ENCODE peak calls at places on chromosome 10, in ten cellular contexts. K is lower lobe of right lung, Y is colonic mucosa, A is left lung, Z is transverse colon, I is breast epithelium, M is cardiac muscle cell, R is HL-60, J is spleen, H is body of pancreas. Q is an unnamed sample.

GRCh38 chr10:27038168-27038567 is 62.1 kb downstream of the ANKRD26 start:
- DNase-seq in K (no peak), Y (no peak), A (no peak), Z (no peak), I (no peak), M (no peak), R (no peak), J (no peak), H (no peak), Q (no peak)

GRCh38 chr10:34723746-34724145 is 91.3 kb downstream of the PARD3 start:
- DNase-seq in K (no peak), Y (peak), A (no peak), Z (peak), I (no peak), M (peak), R (no peak), J (no peak), H (peak), Q (peak)

GRCh38 chr10:130782467-130782866 is 529.1 kb downstream of the TCERG1L start:
- DNase-seq in K (no peak), Y (no peak), A (no peak), Z (no peak), I (no peak), M (no peak), R (no peak), J (no peak), H (no peak), Q (no peak)

GRCh38 chr10:110865184-110865803 is 6.4 kb upstream of the PDCD4 start:
- DNase-seq in K (no peak), Y (peak), A (no peak), Z (no peak), I (no peak), M (peak), R (no peak), J (no peak), H (no peak), Q (no peak)

GRCh38 chr10:67763499-67764011 is 67.6 kb upstream of the CTNNA3 start:
- DNase-seq in K (peak), Y (peak), A (peak), Z (peak), I (peak), M (peak), R (peak), J (peak), H (peak), Q (peak)

GRCh38 chr10:74290703-74291102 is 139.7 kb downstream of the ADK start:
- DNase-seq in K (no peak), Y (no peak), A (no peak), Z (no peak), I (no peak), M (peak), R (no peak), J (no peak), H (no peak), Q (no peak)

GRCh38 chr10:52668024-52668423 is 104.6 kb downstream of the MBL2 start:
- DNase-seq in K (no peak), Y (no peak), A (no peak), Z (no peak), I (no peak), M (no peak), R (no peak), J (no peak), H (no peak), Q (no peak)

GRCh38 chr10:130138479-130138866 is 2.3 kb downstream of the GLRX3 start:
- DNase-seq in K (no peak), Y (no peak), A (no peak), Z (no peak), I (no peak), M (peak), R (no peak), J (no peak), H (no peak), Q (no peak)

GRCh38 chr10:64103750-64104149 is 582.5 kb downstream of the REEP3 start:
- DNase-seq in K (no peak), Y (no peak), A (no peak), Z (no peak), I (no peak), M (no peak), R (no peak), J (no peak), H (no peak), Q (no peak)

GRCh38 chr10:26367771-26368170 is 70.4 kb upstream of the APBB1IP start:
- DNase-seq in K (peak), Y (no peak), A (no peak), Z (no peak), I (no peak), M (peak), R (peak), J (no peak), H (peak), Q (no peak)

GRCh38 chr10:77411805-77412204 is 225.8 kb downstream of the KCNMA1 start:
- DNase-seq in K (no peak), Y (no peak), A (no peak), Z (no peak), I (no peak), M (no peak), R (no peak), J (no peak), H (no peak), Q (no peak)

GRCh38 chr10:36393800-36394199 is 731.6 kb upstream of the ANKRD30A start:
- DNase-seq in K (no peak), Y (no peak), A (no peak), Z (no peak), I (no peak), M (no peak), R (no peak), J (no peak), H (no peak), Q (no peak)

GRCh38 chr10:52379287-52379686 is 65.2 kb downstream of the DKK1 start:
- DNase-seq in K (no peak), Y (no peak), A (no peak), Z (no peak), I (no peak), M (no peak), R (no peak), J (no peak), H (no peak), Q (no peak)

GRCh38 chr10:4678023-4678950 is 147.7 kb upstream of the AKR1E2 start:
- DNase-seq in K (no peak), Y (no peak), A (no peak), Z (peak), I (no peak), M (peak), R (no peak), J (no peak), H (no peak), Q (no peak)

GRCh38 chr10:97481071-97481470 is 17.2 kb downstream of the MMS19 start:
- DNase-seq in K (no peak), Y (no peak), A (no peak), Z (no peak), I (no peak), M (no peak), R (no peak), J (no peak), H (no peak), Q (no peak)

GRCh38 chr10:112491144-112491543 is 44.1 kb downstream of the VTI1A start:
- DNase-seq in K (no peak), Y (no peak), A (no peak), Z (no peak), I (no peak), M (peak), R (no peak), J (no peak), H (no peak), Q (no peak)

GRCh38 chr10:99941942-99942835 is 67.6 kb downstream of the DNMBP start:
- DNase-seq in K (no peak), Y (no peak), A (no peak), Z (no peak), I (no peak), M (peak), R (no peak), J (no peak), H (no peak), Q (no peak)

GRCh38 chr10:132335189-132336063 is 3.4 kb downstream of the LRRC27 start:
- DNase-seq in K (peak), Y (no peak), A (no peak), Z (peak), I (no peak), M (no peak), R (peak), J (peak), H (no peak), Q (no peak)

GRCh38 chr10:77605466-77605865 is 32.1 kb downstream of the KCNMA1 start:
- DNase-seq in K (no peak), Y (peak), A (no peak), Z (no peak), I (no peak), M (no peak), R (no peak), J (no peak), H (no peak), Q (no peak)

GRCh38 chr10:117926491-117926890 is 120.2 kb downstream of the RAB11FIP2 start:
- DNase-seq in K (no peak), Y (no peak), A (no peak), Z (no peak), I (no peak), M (peak), R (peak), J (no peak), H (no peak), Q (no peak)

GRCh38 chr10:101195921-101196320 is 33.3 kb downstream of the LBX1 start:
- DNase-seq in K (no peak), Y (no peak), A (no peak), Z (no peak), I (no peak), M (no peak), R (no peak), J (peak), H (no peak), Q (no peak)

GRCh38 chr10:77919713-77920108 is 6.8 kb downstream of the DLG5 start:
- DNase-seq in K (no peak), Y (no peak), A (no peak), Z (no peak), I (no peak), M (peak), R (no peak), J (no peak), H (no peak), Q (no peak)

GRCh38 chr10:127195041-127195506 is 1.3 kb downstream of the INSYN2A start:
- DNase-seq in K (no peak), Y (no peak), A (no peak), Z (no peak), I (no peak), M (peak), R (no peak), J (no peak), H (no peak), Q (peak)

GRCh38 chr10:35607475-35608316 is 2.6 kb downstream of the GJD4 start:
- DNase-seq in K (peak), Y (no peak), A (peak), Z (no peak), I (no peak), M (peak), R (no peak), J (no peak), H (peak), Q (no peak)

GRCh38 chr10:22429981-22430421 is 84.7 kb downstream of the SPAG6 start:
- DNase-seq in K (no peak), Y (no peak), A (no peak), Z (no peak), I (no peak), M (no peak), R (no peak), J (no peak), H (no peak), Q (no peak)

GRCh38 chr10:4650572-4650971 is 175.4 kb upstream of the AKR1E2 start:
- DNase-seq in K (no peak), Y (no peak), A (no peak), Z (no peak), I (no peak), M (no peak), R (no peak), J (no peak), H (no peak), Q (no peak)

GRCh38 chr10:85921789-85922188 is 444.8 kb downstream of the GRID1 start:
- DNase-seq in K (no peak), Y (no peak), A (no peak), Z (no peak), I (no peak), M (no peak), R (no peak), J (no peak), H (no peak), Q (no peak)
- H3K27ac ChIP-seq in K (no peak), Y (no peak), A (no peak), Z (no peak), I (no peak), M (no peak), R (no peak), J (no peak), H (no peak), Q (no peak)

GRCh38 chr10:71817831-71818268 is 33.2 kb downstream of the PSAP start:
- DNase-seq in K (peak), Y (no peak), A (peak), Z (no peak), I (no peak), M (no peak), R (peak), J (peak), H (no peak), Q (no peak)

GRCh38 chr10:71818674-71819260 is 32.3 kb downstream of the PSAP start:
- DNase-seq in K (no peak), Y (no peak), A (no peak), Z (no peak), I (no peak), M (no peak), R (no peak), J (peak), H (no peak), Q (no peak)

GRCh38 chr10:71815515-71816130 is 35.4 kb downstream of the PSAP start:
- DNase-seq in K (no peak), Y (peak), A (no peak), Z (no peak), I (no peak), M (no peak), R (no peak), J (peak), H (no peak), Q (no peak)

GRCh38 chr10:71816421-71816851 is 34.6 kb downstream of the PSAP start:
- DNase-seq in K (no peak), Y (no peak), A (no peak), Z (no peak), I (no peak), M (no peak), R (no peak), J (peak), H (no peak), Q (no peak)

DNA sequence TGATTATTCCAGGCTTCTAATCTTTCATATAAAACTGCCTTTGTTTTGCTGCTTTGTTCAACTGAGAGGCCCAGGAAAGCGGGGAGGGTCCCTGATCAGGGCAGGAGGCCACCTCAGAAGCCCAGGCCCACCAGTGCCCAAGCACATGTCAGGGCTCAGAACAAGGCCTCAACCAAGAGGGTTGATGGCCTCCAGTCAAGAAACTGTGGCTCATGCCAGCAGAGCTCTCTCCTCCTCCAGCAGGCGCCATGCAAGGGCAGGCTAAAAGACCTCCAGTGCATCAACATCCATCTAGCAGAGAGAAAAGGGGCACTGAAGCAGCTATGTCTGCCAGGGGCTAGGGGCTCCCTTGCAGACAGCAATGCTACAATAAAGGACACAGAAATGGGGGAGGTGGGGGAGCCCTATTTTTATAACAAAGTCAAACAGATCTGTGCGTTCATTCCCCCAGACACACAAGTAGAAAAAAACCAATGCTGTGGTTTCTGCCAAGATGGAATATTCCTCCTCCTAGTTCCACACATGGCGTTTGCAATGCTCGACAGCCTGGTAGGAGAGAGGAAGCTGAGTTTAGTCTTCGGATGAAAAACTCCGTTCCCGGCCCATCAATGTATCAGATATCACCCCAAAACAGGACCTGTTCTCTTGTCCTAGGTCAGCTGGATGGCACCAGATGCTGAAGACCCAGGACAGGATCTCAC is 34.0 kb downstream of the PSAP start:
- DNase-seq in K (no peak), Y (no peak), A (no peak), Z (no peak), I (no peak), M (no peak), R (no peak), J (peak), H (no peak), Q (no peak)
- H3K27ac ChIP-seq in K (no peak), Y (no peak), A (no peak), Z (no peak), I (peak), M (no peak), R (peak), J (peak), H (no peak), Q (peak)

DNA sequence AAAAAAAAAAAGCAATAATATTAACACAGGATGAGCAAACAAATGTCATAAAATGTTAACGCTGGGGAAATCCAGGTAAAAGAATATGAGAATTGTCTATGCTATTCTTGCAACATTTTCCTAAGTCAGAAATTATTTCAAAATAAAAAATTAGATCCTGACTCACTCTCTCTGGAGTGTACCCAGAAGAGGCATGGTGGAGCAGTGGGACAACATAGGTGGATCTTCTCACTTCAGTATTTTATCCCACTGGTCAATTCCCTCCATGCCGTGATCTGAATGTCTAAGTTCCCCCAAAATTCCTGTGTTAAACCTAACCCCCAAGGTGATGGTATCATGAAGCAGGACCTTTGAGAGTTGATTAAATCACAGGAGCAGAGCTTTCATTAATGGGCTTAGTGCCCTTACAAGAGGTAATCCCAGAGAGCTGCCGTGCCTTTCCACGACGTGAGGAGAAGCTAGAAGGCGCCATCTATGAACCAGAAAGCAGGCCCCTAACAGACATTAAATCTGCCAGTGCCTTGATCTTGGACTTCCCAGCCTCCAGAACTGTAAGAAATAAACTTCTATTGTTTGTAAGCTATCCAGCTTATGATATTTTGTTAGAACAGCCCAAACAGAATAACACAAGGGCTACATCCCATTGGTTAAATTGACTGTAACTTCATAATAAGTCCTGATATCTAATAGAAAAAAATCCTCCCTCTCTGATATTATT is 35.2 kb downstream of the USP6NL start:
- DNase-seq in K (no peak), Y (no peak), A (no peak), Z (no peak), I (no peak), M (no peak), R (no peak), J (no peak), H (no peak), Q (no peak)
- H3K27ac ChIP-seq in K (no peak), Y (no peak), A (no peak), Z (no peak), I (no peak), M (no peak), R (no peak), J (no peak), H (no peak), Q (no peak)

GRCh38 chr10:79149662-79150443 is 81.1 kb downstream of the ZMIZ1 start:
- DNase-seq in K (peak), Y (peak), A (peak), Z (peak), I (peak), M (peak), R (peak), J (peak), H (peak), Q (no peak)
- H3K27ac ChIP-seq in K (peak), Y (peak), A (peak), Z (peak), I (peak), M (peak), R (peak), J (peak), H (peak), Q (peak)

DNA sequence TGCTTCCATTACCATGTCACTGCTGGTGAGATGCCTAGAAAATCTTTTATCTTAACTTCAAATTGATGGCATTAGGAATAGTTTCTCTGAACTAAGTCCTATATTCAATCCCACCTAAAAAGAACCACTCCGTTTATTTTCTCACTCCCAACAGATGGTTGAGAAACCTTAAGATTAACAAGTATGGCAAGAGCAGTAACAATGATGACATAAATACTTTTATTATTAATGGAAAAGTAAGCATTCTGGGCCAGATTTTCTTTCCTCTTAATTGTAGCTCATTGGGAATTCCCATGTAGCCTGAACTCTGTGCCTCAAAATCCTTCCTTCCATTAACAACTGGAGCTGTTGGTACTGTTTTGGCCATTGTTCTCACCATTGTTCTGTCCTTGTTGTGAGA is 21.1 kb upstream of the FAM13C start:
- DNase-seq in K (no peak), Y (no peak), A (no peak), Z (no peak), I (no peak), M (peak), R (no peak), J (no peak), H (no peak), Q (no peak)
- H3K27ac ChIP-seq in K (peak), Y (no peak), A (peak), Z (peak), I (no peak), M (no peak), R (no peak), J (peak), H (no peak), Q (peak)